ENCODE peak calls at places on chromosomes 1 and 21, in four cellular contexts. D, E, I and A are unnamed samples.

GRCh38 chr1:39508266-39508665 is 16.8 kb downstream of the BMP8A start:
- ATAC-seq in E (no peak), I (no peak), D (no peak), A (no peak)

GRCh38 chr1:240008298-240008697 is 83.4 kb upstream of the FMN2 start:
- ATAC-seq in D (no peak), I (no peak), E (no peak), A (no peak)

GRCh38 chr1:199399996-199400714 is 627.4 kb upstream of the NR5A2 start:
- ATAC-seq in D (no peak), I (no peak), E (no peak), A (no peak)

GRCh38 chr21:39099859-39100258 is 83.4 kb downstream of the PSMG1 start:
- ATAC-seq in I (no peak), E (no peak), D (no peak), A (no peak)

GRCh38 chr1:164836614-164837018 is 277.6 kb downstream of the PBX1 start:
- ATAC-seq in E (no peak), I (no peak), D (no peak), A (no peak)

GRCh38 chr1:38815903-38816627 is 43.5 kb downstream of the RRAGC start:
- ATAC-seq in E (no peak), I (no peak), D (peak), A (no peak)

GRCh38 chr1:154906621-154907081 is 29.9 kb downstream of the PMVK start:
- ATAC-seq in E (peak), D (peak), I (no peak), A (no peak)

GRCh38 chr1:100277866-100278265 is 11.8 kb downstream of the RTCA start:
- ATAC-seq in D (no peak), I (peak), E (no peak), A (no peak)

GRCh38 chr1:12549460-12550349 is 68.3 kb downstream of the DHRS3 start:
- ATAC-seq in I (no peak), D (peak), E (peak), A (peak)

DNA sequence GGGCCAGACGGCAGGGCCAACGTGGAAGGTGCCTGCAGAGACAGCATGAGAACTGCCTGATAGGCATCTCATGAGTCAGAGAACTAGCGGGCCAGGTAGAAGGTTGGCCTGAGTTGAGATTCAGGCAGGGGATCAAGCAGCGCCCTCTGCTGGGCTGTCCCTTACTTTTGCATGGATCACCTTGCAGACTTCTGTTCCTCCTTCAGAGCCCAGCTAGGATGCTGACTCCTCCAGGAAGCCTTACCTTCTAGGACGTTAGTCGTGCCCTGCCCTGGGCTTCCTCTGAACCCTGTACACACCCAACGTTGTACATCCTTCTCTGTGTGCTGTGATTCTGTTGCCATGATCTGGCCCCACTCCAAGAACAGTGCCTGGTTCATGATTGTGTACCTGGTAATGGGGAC is 231.3 kb upstream of the VAMP3 start:
- ATAC-seq in I (no peak), E (peak), D (peak), A (no peak)
- TF ChIP-seq CTCF in I (no peak), E (peak), D (peak), A (no peak)

GRCh38 chr1:171653796-171654704 is 1.6 kb upstream of the MYOC start:
- ATAC-seq in I (no peak), E (no peak), D (peak), A (peak)
- TF ChIP-seq CTCF in I (no peak), E (no peak), D (no peak), A (no peak)

GRCh38 chr1:224183591-224184312 is 712 bp downstream of the DEGS1 start:
- ATAC-seq in E (peak), D (peak), I (peak), A (peak)
- TF ChIP-seq CTCF in E (peak), D (no peak), I (no peak), A (no peak)

GRCh38 chr21:23452384-23453083 is 2154.7 kb downstream of the MRPL39 start:
- ATAC-seq in D (peak), I (no peak), E (peak), A (no peak)
- TF ChIP-seq CTCF in D (peak), I (no peak), E (peak), A (no peak)

GRCh38 chr1:3393024-3393986 is 61.2 kb upstream of the ARHGEF16 start:
- ATAC-seq in I (no peak), E (no peak), D (no peak), A (no peak)
- TF ChIP-seq CTCF in I (no peak), E (no peak), D (no peak), A (no peak)

GRCh38 chr1:62358974-62359373 is 39.7 kb upstream of the KANK4 start:
- ATAC-seq in D (no peak), E (no peak), I (no peak), A (no peak)
- TF ChIP-seq CTCF in D (no peak), E (no peak), I (no peak), A (no peak)

GRCh38 chr21:35616090-35616489 is 444.2 kb downstream of the SETD4 start:
- ATAC-seq in I (no peak), D (no peak), E (peak), A (no peak)
- TF ChIP-seq CTCF in I (peak), D (peak), E (peak), A (peak)

DNA sequence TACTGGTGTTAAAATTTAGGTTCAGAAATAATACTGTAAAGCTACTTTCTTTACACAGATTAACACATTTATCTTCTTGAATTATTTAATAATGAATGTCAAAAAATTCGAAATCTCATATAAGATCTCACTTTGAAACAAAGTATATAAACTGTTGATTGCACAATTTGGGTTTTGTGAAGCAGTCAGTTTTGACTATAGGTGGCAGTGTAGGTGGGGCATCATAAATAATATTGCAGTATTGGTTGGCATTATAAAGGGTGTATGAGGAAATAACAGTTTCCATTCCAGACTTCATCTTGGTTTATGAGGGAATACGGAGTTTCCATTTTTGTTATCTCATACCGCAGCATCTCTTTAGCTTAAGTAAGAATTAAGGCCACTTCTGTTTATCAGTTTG is 49.9 kb downstream of the SUCO start:
- ATAC-seq in D (no peak), E (no peak), I (no peak), A (no peak)
- TF ChIP-seq CTCF in D (peak), E (no peak), I (no peak), A (no peak)